ENCODE peak calls at places on chromosome 1, in four cellular contexts. R is AG09309, T is OCI-LY7, N is cardiac fibroblast. O is an unnamed sample.

GRCh38 chr1:88650676-88651418 is 33.2 kb upstream of the PKN2 start:
- DNase-seq in R (no peak), T (no peak), N (peak; percentile 1), O (peak; percentile 62)

GRCh38 chr1:8880068-8880676 is 1.7 kb upstream of the ENO1 start:
- DNase-seq in R (peak; percentile 99), T (peak; percentile 45), N (peak; percentile 98), O (peak; percentile 87)

GRCh38 chr1:173164178-173164577 is 43.0 kb downstream of the TNFSF4 start:
- DNase-seq in R (no peak), T (no peak), N (no peak), O (no peak)

GRCh38 chr1:89822999-89823628 is 2.3 kb downstream of the LRRC8D start:
- DNase-seq in R (no peak), T (peak; percentile 37), N (peak; percentile 74), O (peak; percentile 65)

GRCh38 chr1:6008084-6008415 is 15.8 kb upstream of the NPHP4 start:
- DNase-seq in R (no peak), T (no peak), N (no peak), O (no peak)

GRCh38 chr1:226427131-226427530 is 19.2 kb upstream of the PARP1 start:
- DNase-seq in R (no peak), T (no peak), N (no peak), O (no peak)

GRCh38 chr1:108194051-108194450 is 6.1 kb downstream of the SLC25A24 start:
- DNase-seq in R (no peak), T (no peak), N (peak; percentile 34), O (no peak)

GRCh38 chr1:8456306-8456912 is 138.5 kb downstream of the SLC45A1 start:
- DNase-seq in R (no peak), T (no peak), N (peak; percentile 81), O (peak; percentile 65)

GRCh38 chr1:184973308-184974085 is 811 bp downstream of the NIBAN1 start:
- DNase-seq in R (no peak), T (no peak), N (peak; percentile 62), O (peak; percentile 60)

GRCh38 chr1:21524686-21525339 is 15.6 kb downstream of the ALPL start:
- DNase-seq in R (no peak), T (peak; percentile 42), N (no peak), O (no peak)

GRCh38 chr1:54163573-54163972 is 10.8 kb upstream of the CDCP2 start:
- DNase-seq in R (no peak), T (no peak), N (no peak), O (no peak)

GRCh38 chr1:40663324-40664166 is 1.9 kb downstream of the RIMS3 start:
- DNase-seq in R (no peak), T (peak; percentile 95), N (no peak), O (no peak)
- H3K4me3 ChIP-seq in R (no peak overlapping the region), T (peak overlapping the region; percentile 83), N (no peak overlapping the region), O (no peak overlapping the region)

GRCh38 chr1:236139495-236139894 is 2.8 kb upstream of the GPR137B start:
- DNase-seq in R (no peak), T (no peak), N (no peak), O (no peak)

GRCh38 chr1:236140705-236141446 is 1.5 kb upstream of the GPR137B start:
- DNase-seq in R (no peak), T (no peak), N (no peak), O (no peak)

GRCh38 chr1:236141447-236142357 is 637 bp upstream of the GPR137B start:
- DNase-seq in R (peak; percentile 40), T (peak; percentile 40), N (peak; percentile 53), O (peak; percentile 50)

GRCh38 chr1:236133802-236134201 is 8.5 kb upstream of the GPR137B start:
- DNase-seq in R (no peak), T (no peak), N (no peak), O (no peak)

DNA sequence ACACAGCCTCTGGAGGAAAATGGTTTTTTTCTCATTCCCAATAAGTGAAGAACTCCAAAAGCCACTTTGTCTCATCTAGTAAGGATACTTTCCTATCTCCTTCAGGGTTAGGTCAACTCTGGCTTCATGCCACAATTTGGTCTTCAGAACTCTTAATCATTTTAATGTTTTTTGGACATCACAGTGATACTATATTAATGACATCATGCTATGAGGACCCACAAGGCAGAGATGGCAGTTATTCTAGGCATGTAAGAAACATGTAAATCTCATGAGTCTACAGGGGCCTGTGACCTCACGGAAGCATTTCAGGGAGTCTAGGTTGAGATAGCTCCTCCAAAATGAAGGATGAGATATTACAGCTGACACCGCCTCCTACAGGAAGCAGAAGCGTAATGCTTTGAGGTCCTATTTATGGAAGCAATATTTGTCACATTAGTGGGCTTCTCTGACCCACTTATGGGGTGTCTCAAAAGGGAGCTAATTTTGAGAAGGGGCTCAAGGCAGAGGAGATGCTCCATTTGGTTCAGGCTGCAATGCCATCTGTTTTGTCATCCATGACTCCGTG is 5.0 kb upstream of the GPR137B start:
- DNase-seq in R (no peak), T (no peak), N (no peak), O (no peak)
- TF ChIP-seq CTCF in R (no peak), T (peak; percentile 52), N (no peak), O (no peak)

GRCh38 chr1:206115791-206116190 is 1.4 kb downstream of the AVPR1B start:
- DNase-seq in R (no peak), T (no peak), N (no peak), O (no peak)

GRCh38 chr1:206116191-206116872 is 856 bp downstream of the AVPR1B start:
- DNase-seq in R (no peak), T (no peak), N (no peak), O (no peak)

GRCh38 chr1:206117151-206117948 is at the start of gene AVPR1B:
- DNase-seq in R (no peak), T (no peak), N (peak; percentile 44), O (peak; percentile 29)

GRCh38 chr1:206114692-206115430 is 2.3 kb downstream of the AVPR1B start:
- DNase-seq in R (no peak), T (no peak), N (peak; percentile 15), O (no peak)

DNA sequence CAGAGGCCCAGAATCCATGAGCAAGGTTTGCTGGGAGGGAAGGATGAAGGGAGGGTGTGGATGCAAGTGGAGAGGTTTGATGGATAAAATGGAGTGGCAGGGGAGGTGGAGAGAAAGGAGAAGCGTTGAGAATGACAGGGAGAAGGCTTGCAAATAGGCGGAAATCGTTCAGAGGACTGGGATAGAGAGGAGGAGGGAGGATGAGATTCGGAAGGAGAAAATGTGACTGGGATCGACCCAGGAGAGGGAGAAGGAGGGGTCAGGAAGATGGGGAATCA is 376 bp downstream of the AVPR1B start:
- DNase-seq in R (no peak), T (no peak), N (no peak), O (no peak)
- H3K4me3 ChIP-seq in R (no peak overlapping the region), T (no peak overlapping the region), N (peak overlapping the region; percentile 15), O (no peak overlapping the region)

GRCh38 chr1:93722081-93723031 is 40.7 kb upstream of the BCAR3 start:
- DNase-seq in R (no peak), T (no peak), N (peak; percentile 53), O (no peak)
- TF ChIP-seq CTCF in R (no peak), T (no peak), N (no peak), O (no peak)

DNA sequence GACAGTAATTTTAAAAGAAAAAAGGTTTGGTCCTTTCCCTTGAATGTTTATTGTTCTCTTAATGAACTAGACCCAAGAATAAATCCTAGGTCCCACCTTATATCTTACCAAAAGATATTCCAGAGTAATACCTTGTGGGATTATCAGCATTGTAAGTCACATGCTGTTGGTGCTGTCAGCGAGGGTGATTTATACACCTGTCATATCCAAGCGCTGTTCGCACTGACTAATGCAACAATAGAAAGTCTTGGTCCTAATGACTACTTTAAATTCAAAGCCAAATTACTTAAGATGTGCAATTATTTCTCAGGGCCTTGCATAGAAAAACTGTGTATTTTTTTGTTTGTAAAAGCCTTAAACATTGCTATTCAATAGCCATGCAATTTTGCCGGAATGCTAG is 6.9 kb downstream of the GPR88 start:
- DNase-seq in R (no peak), T (no peak), N (no peak), O (no peak)
- H3K4me3 ChIP-seq in R (no peak overlapping the region), T (no peak overlapping the region), N (no peak overlapping the region), O (no peak overlapping the region)

GRCh38 chr1:46553506-46553905 is 2.1 kb upstream of the KNCN start:
- DNase-seq in R (no peak), T (no peak), N (no peak), O (no peak)
- TF ChIP-seq CTCF in R (no peak), T (peak; percentile 27), N (no peak), O (no peak)

GRCh38 chr1:18640228-18641004 is 9.8 kb downstream of the PAX7 start:
- DNase-seq in R (no peak), T (no peak), N (no peak), O (no peak)
- H3K4me3 ChIP-seq in R (no peak overlapping the region), T (no peak overlapping the region), N (no peak overlapping the region), O (no peak overlapping the region)

GRCh38 chr1:174913225-174913903 is 86.4 kb upstream of the CACYBP start:
- DNase-seq in R (no peak), T (no peak), N (no peak), O (no peak)

GRCh38 chr1:174916846-174917245 is 82.9 kb upstream of the CACYBP start:
- DNase-seq in R (no peak), T (no peak), N (no peak), O (no peak)

GRCh38 chr1:174912243-174912642 is 87.5 kb upstream of the CACYBP start:
- DNase-seq in R (no peak), T (no peak), N (no peak), O (no peak)

DNA sequence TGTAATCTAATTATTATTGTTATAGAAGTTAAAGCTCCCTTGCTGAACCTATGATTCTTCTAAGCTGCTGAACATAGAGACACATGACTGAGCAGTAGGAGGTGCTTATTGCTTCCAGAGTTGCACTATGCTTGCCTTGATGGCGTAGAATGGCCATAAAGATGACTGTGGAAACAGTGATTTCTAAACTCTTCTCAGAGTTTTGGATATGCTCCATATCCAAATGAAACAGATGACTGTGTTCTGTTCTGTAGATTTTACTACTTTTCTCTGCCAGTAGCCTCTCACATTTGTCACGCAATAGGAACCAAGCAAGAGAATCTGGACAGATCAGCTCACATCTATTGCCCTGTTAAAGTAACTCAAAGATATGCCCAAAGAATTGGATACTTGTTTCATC is 88.1 kb upstream of the CACYBP start:
- DNase-seq in R (peak; percentile 61), T (no peak), N (no peak), O (no peak)
- TF ChIP-seq CTCF in R (no peak), T (no peak), N (no peak), O (no peak)

DNA sequence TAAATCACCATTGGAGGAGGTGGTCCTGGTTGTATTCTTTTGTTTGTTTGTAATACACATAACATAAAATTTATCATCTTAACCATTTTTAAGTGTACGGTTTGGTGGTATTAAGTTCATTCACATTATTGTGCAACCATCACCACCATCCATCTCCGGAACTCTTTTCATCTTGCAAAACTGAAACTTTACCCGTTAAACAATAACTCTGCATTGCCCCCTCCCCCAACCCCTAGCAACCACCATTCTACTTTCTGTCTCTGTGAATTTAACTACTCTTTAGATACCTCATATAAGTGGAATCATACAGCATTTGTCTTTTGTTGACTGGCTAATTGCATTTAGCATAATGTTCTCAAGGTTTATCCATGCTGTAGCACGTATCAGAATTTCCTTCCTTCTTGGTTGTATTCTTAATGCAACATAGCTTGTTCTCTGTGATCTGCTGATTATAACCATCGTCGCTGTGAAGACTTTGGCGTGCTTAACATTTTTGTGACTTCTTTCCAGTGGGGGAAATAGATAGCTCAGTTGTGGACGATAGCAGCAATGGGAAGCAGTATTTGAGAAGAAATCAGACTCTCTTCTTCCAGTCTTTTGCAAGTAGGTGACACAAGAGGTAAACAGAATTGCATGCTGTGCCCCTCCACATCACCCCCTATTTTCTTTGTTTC is 117.5 kb upstream of the HOOK1 start:
- DNase-seq in R (no peak), T (no peak), N (peak; percentile 61), O (no peak)
- H3K4me3 ChIP-seq in R (no peak overlapping the region), T (no peak overlapping the region), N (no peak overlapping the region), O (no peak overlapping the region)

O was measured in epithelial cell of esophagus.